ENCODE peak calls at places on chromosome 15, in nine cellular contexts. U is body of pancreas; X is left lung; B is psoas muscle; A is CD4-positive, CD25-positive, alpha-beta regulatory T cell; C is K562; G is RWPE2; J is pancreas; Q is lower lobe of right lung. F is an unnamed sample. For H3K27me3, the result is how much of the 10 kb centered on the place peaks cover.

GRCh38 chr15:76333720-76334437 is 2.7 kb upstream of the ISL2 start:
- ATAC-seq in U (no peak), X (no peak), B (peak), A (no peak), C (peak), G (no peak), J (no peak), Q (no peak), F (no peak)

GRCh38 chr15:32682569-32682968 is 35.2 kb upstream of the GREM1 start:
- ATAC-seq in U (no peak), X (peak), B (no peak), A (no peak), C (no peak), G (peak), J (no peak), Q (peak), F (peak)

GRCh38 chr15:38614621-38615020 is 50.0 kb upstream of the RASGRP1 start:
- ATAC-seq in U (no peak), X (no peak), B (no peak), A (no peak), C (no peak), G (no peak), J (no peak), Q (no peak), F (no peak)

GRCh38 chr15:57150066-57150865 is 226.0 kb upstream of the CGNL1 start:
- ATAC-seq in U (no peak), X (no peak), B (no peak), A (no peak), C (no peak), G (peak), J (no peak), Q (no peak), F (no peak)

GRCh38 chr15:52020253-52021085 is 1.4 kb downstream of the MAPK6 start:
- ATAC-seq in U (no peak), X (peak), B (peak), A (no peak), C (peak), G (peak), J (no peak), Q (peak), F (no peak)

GRCh38 chr15:75923756-75924155 is 20.1 kb downstream of the FBXO22 start:
- ATAC-seq in U (no peak), X (no peak), B (no peak), A (peak), C (no peak), G (no peak), J (no peak), Q (no peak), F (no peak)

GRCh38 chr15:71572452-71573053 is 237.8 kb upstream of the NR2E3 start:
- ATAC-seq in U (peak), X (peak), B (no peak), A (no peak), C (no peak), G (peak), J (peak), Q (peak), F (peak)

GRCh38 chr15:36903922-36904479 is 196.3 kb downstream of the MEIS2 start:
- ATAC-seq in U (peak), X (no peak), B (peak), A (no peak), C (no peak), G (peak), J (peak), Q (no peak), F (no peak)

DNA sequence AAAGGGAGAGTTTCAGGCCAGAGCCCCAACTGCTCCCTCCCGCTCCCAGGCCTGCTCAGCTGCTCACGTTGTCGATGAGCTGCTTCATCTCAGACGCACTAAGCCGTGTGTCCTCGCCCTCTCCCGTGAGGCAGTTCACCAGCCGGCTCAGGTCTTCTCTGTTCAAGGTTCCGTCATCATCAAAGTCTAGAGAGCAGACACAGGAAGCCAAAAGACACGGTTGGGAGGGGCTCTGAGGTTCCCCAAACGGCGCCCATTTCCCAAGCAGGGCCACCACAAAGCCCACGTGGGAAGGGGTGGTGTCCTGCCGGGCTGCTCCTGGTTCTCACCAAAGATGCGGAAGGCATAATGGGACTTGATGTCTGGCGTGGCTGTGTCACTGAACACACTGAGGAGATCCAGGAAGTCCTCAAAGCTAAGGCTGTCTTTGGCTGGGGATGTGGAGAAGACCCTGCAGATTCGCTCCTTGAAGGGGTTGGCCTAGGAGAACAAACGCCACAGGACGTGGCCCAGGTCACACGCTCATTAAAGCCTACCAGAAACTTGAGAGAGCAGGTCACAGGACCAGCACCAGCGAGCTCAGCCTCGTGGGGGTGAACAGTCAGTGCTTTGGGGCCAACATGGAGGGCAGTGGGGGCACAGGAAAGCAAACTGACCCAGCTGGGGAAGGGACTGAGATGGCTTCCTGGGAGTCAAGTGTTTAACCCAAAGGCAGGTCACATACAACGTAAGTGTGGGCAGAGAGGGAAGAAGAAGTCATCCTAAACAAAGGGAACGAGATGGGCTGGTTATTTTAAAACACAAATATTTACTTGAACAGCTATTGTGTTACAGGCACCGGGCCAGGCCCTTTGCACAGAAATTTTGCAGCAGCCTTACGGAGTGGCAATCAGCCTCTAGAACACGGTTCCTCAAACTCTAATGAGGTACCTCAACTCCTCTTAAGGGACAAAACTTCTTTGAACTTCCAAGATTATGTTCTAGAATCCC is 2.4 kb downstream of the CIB1 start:
- ATAC-seq in U (no peak), X (no peak), B (no peak), A (peak), C (no peak), G (no peak), J (no peak), Q (no peak), F (no peak)
- H3K4me3 ChIP-seq in U (no peak), X (no peak), B (no peak), A (peak), C (peak), G (no peak), J (peak), Q (peak), F (no peak)

GRCh38 chr15:68844856-68845550 is 24.3 kb upstream of the ANP32A start:
- ATAC-seq in U (no peak), X (no peak), B (no peak), A (no peak), C (no peak), G (no peak), J (no peak), Q (no peak), F (no peak)
- H3K27me3 ChIP-seq in U (under half), X (half or more), B (under half), A (under half), C (under half), G (half or more), J (under half), Q (half or more), F (half or more)

GRCh38 chr15:63524316-63525015 is 20.1 kb downstream of the USP3 start:
- ATAC-seq in U (no peak), X (no peak), B (no peak), A (no peak), C (peak), G (no peak), J (no peak), Q (no peak), F (no peak)
- H3K27ac ChIP-seq in U (no peak), X (no peak), B (no peak), A (no peak), C (peak), G (no peak), J (no peak), Q (no peak), F (no peak)

DNA sequence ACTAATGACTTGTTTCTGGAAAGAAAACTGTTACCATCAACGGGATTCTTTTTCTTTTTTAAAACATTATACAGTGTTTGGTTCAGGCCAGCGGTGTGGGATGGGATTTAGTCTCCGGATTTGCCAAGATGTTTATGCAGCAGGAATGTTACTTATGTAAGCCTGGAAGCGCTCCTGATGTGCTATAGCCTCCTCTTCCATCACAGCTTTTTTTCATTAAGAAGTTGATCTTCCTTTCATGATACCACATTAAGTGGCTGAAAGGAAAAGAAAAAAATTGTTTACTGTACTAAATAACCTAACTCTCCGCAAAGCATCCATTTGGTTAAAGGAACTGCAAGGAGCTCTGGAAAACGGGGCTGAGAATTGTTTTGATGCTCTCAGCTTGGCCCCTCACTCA is 120.5 kb upstream of the ALDH1A3 start:
- ATAC-seq in U (no peak), X (peak), B (no peak), A (no peak), C (no peak), G (no peak), J (no peak), Q (no peak), F (no peak)
- H3K4me3 ChIP-seq in U (no peak), X (no peak), B (no peak), A (no peak), C (no peak), G (no peak), J (no peak), Q (no peak), F (no peak)